ENCODE peak calls at places on chromosomes 5 and 9, in six cellular contexts. X, C, F, Q, T and M are unnamed samples.

GRCh38 chr5:132100672-132101261 is 27.2 kb downstream of the CSF2 start:
- DNase-seq in X (no peak), F (no peak), Q (no peak), C (no peak), T (peak), M (no peak)

GRCh38 chr5:135545115-135545514 is 9.4 kb upstream of the NEUROG1 start:
- DNase-seq in X (no peak), Q (no peak), C (no peak), F (no peak), T (no peak), M (no peak)

GRCh38 chr5:176183321-176184074 is 54.7 kb upstream of the SIMC1 start:
- DNase-seq in T (no peak), F (peak), C (peak), X (no peak), Q (no peak), M (no peak)

GRCh38 chr5:133052317-133053175 is 733 bp downstream of the HSPA4 start:
- DNase-seq in C (peak), T (peak), X (peak), F (peak), Q (peak), M (peak)

GRCh38 chr9:38226491-38226951 is 157.5 kb upstream of the SHB start:
- DNase-seq in X (no peak), C (peak), Q (no peak), F (peak), T (no peak), M (peak)

GRCh38 chr5:115962565-115963402 is 509 bp downstream of the LVRN start:
- DNase-seq in T (no peak), X (no peak), Q (peak), C (no peak), F (no peak), M (peak)

GRCh38 chr9:133593587-133593986 is 15.6 kb downstream of the FAM163B start:
- DNase-seq in F (no peak), Q (no peak), C (no peak), X (no peak), T (no peak), M (no peak)

GRCh38 chr9:68614121-68614520 is 73.4 kb upstream of the TMEM252 start:
- DNase-seq in T (no peak), F (no peak), C (no peak), Q (no peak), X (no peak), M (no peak)

GRCh38 chr9:95773061-95773433 is 102.4 kb upstream of the ERCC6L2 start:
- DNase-seq in F (no peak), X (no peak), Q (no peak), T (no peak), C (no peak), M (no peak)

GRCh38 chr9:5626727-5627634 is 1.9 kb upstream of the RIC1 start:
- DNase-seq in F (no peak), T (peak), Q (no peak), C (no peak), X (peak), M (no peak)

GRCh38 chr5:173714551-173715428 is 98.3 kb upstream of the BOD1 start:
- DNase-seq in F (no peak), X (no peak), C (no peak), Q (no peak), T (no peak), M (no peak)

GRCh38 chr9:20512106-20512505 is 110.2 kb downstream of the MLLT3 start:
- DNase-seq in Q (no peak), T (no peak), C (no peak), F (no peak), X (no peak), M (no peak)

GRCh38 chr5:142826741-142827492 is 56.7 kb downstream of the ARHGAP26 start:
- DNase-seq in T (no peak), F (no peak), X (peak), C (no peak), Q (no peak), M (no peak)

GRCh38 chr9:28688172-28688571 is 1114.9 kb upstream of the C9orf72 start:
- DNase-seq in X (no peak), F (no peak), T (no peak), C (no peak), Q (no peak), M (no peak)

GRCh38 chr5:102589661-102590060 is 90.9 kb upstream of the SLCO6A1 start:
- DNase-seq in C (no peak), X (no peak), Q (no peak), T (no peak), F (no peak), M (no peak)

GRCh38 chr5:15995206-15996052 is 184.2 kb downstream of the MARCHF11 start:
- DNase-seq in T (no peak), C (no peak), Q (no peak), X (no peak), F (no peak), M (no peak)

GRCh38 chr5:83509535-83509934 is 38.0 kb downstream of the VCAN start:
- DNase-seq in Q (no peak), C (peak), X (no peak), T (no peak), F (no peak), M (no peak)

GRCh38 chr9:130983283-130983670 is 25.7 kb upstream of the LAMC3 start:
- DNase-seq in T (no peak), C (no peak), F (no peak), Q (no peak), X (no peak), M (no peak)

GRCh38 chr5:1751026-1751863 is 48.4 kb downstream of the MRPL36 start:
- DNase-seq in F (peak), C (no peak), Q (peak), X (no peak), T (no peak), M (peak)

GRCh38 chr9:122097679-122098315 is 4.7 kb upstream of the TTLL11 start:
- DNase-seq in C (no peak), F (no peak), Q (no peak), X (no peak), T (no peak), M (no peak)

GRCh38 chr5:73312146-73312871 is 136.3 kb downstream of the FOXD1 start:
- DNase-seq in Q (no peak), F (peak), X (peak), T (no peak), C (no peak), M (peak)

GRCh38 chr9:134867917-134868750 is 12.5 kb upstream of the FCN2 start:
- DNase-seq in F (peak), C (no peak), T (no peak), X (no peak), Q (no peak), M (peak)

GRCh38 chr5:139462582-139463276 is at the start of gene ECSCR:
- DNase-seq in T (no peak), X (no peak), Q (no peak), C (no peak), F (no peak), M (peak)

GRCh38 chr5:173213236-173213933 is 21.6 kb downstream of the NKX2-5 start:
- DNase-seq in T (no peak), Q (no peak), F (no peak), X (no peak), C (no peak), M (no peak)

GRCh38 chr5:179802207-179802883 is 4.3 kb downstream of the MGAT4B start:
- DNase-seq in X (no peak), C (peak), T (no peak), F (no peak), Q (no peak), M (no peak)

GRCh38 chr9:115289757-115290208 is 171.8 kb upstream of the TNC start:
- DNase-seq in X (no peak), Q (no peak), C (no peak), F (no peak), T (no peak), M (no peak)

GRCh38 chr9:18710089-18710488 is 236.1 kb downstream of the ADAMTSL1 start:
- DNase-seq in F (no peak), T (no peak), Q (no peak), X (no peak), C (no peak), M (no peak)